ENCODE peak calls at places on chromosomes 5 and 9, in six cellular contexts. S is HCT116, Q is HepG2, L is GM12878, G is H1, T is K562. M is an unnamed sample. For H3K4me1, the result is how much of the 10 kb centered on the place peaks cover.

GRCh38 chr9:121498487-121499176 is 1.0 kb downstream of the GGTA1 start:
- DNase-seq in S (no peak), Q (no peak), L (no peak), G (no peak), T (no peak), M (no peak)

GRCh38 chr5:140243855-140244254 is 59.0 kb downstream of the PFDN1 start:
- DNase-seq in S (no peak), Q (no peak), L (no peak), G (no peak), T (no peak), M (no peak)

GRCh38 chr9:116456490-116457088 is 230.5 kb upstream of the TRIM32 start:
- DNase-seq in S (no peak), Q (no peak), L (no peak), G (no peak), T (no peak), M (no peak)

GRCh38 chr5:53105611-53106300 is 3.8 kb downstream of the MOCS2 start:
- DNase-seq in S (no peak), Q (no peak), L (no peak), G (no peak), T (no peak), M (no peak)

GRCh38 chr9:81687521-81688261 is 1.7 kb downstream of the TLE1 start:
- DNase-seq in S (no peak), Q (peak), L (no peak), G (no peak), T (no peak), M (peak)

GRCh38 chr9:126584611-126585010 is 29.1 kb upstream of the LMX1B start:
- DNase-seq in S (no peak), Q (no peak), L (no peak), G (no peak), T (no peak), M (no peak)

GRCh38 chr5:148957591-148958202 is 105.2 kb downstream of the SH3TC2 start:
- DNase-seq in S (no peak), Q (peak), L (no peak), G (no peak), T (peak), M (peak)

GRCh38 chr5:166672431-166672830 is 1619.0 kb upstream of the WWC1 start:
- DNase-seq in S (no peak), Q (no peak), L (no peak), G (no peak), T (no peak), M (peak)

GRCh38 chr5:135553688-135554462 is 18.1 kb upstream of the NEUROG1 start:
- DNase-seq in S (peak), Q (peak), L (no peak), G (no peak), T (peak), M (no peak)

GRCh38 chr9:114824130-114824529 is 18.3 kb upstream of the TNFSF15 start:
- DNase-seq in S (no peak), Q (no peak), L (no peak), G (no peak), T (no peak), M (no peak)

GRCh38 chr9:37197158-37198033 is 77.0 kb downstream of the ZCCHC7 start:
- DNase-seq in S (no peak), Q (no peak), L (peak), G (no peak), T (peak), M (peak)

GRCh38 chr5:15354011-15354410 is 146.0 kb upstream of the FBXL7 start:
- DNase-seq in S (no peak), Q (no peak), L (no peak), G (no peak), T (no peak), M (peak)

GRCh38 chr5:178519804-178520203 is 70.4 kb downstream of the COL23A1 start:
- DNase-seq in S (no peak), Q (no peak), L (no peak), G (no peak), T (no peak), M (no peak)
- H3K9ac ChIP-seq in S (no peak), Q (no peak), L (no peak), G (no peak), T (no peak), M (no peak)

GRCh38 chr5:39216621-39217020 is 2.7 kb downstream of the FYB1 start:
- DNase-seq in S (no peak), Q (no peak), L (no peak), G (no peak), T (no peak), M (no peak)

GRCh38 chr5:39213437-39214207 is 5.7 kb downstream of the FYB1 start:
- DNase-seq in S (no peak), Q (no peak), L (no peak), G (no peak), T (no peak), M (no peak)

GRCh38 chr5:39215857-39216256 is 3.5 kb downstream of the FYB1 start:
- DNase-seq in S (no peak), Q (no peak), L (no peak), G (no peak), T (no peak), M (no peak)

GRCh38 chr5:39217365-39218281 is 1.7 kb downstream of the FYB1 start:
- DNase-seq in S (peak), Q (peak), L (peak), G (no peak), T (peak), M (peak)

DNA sequence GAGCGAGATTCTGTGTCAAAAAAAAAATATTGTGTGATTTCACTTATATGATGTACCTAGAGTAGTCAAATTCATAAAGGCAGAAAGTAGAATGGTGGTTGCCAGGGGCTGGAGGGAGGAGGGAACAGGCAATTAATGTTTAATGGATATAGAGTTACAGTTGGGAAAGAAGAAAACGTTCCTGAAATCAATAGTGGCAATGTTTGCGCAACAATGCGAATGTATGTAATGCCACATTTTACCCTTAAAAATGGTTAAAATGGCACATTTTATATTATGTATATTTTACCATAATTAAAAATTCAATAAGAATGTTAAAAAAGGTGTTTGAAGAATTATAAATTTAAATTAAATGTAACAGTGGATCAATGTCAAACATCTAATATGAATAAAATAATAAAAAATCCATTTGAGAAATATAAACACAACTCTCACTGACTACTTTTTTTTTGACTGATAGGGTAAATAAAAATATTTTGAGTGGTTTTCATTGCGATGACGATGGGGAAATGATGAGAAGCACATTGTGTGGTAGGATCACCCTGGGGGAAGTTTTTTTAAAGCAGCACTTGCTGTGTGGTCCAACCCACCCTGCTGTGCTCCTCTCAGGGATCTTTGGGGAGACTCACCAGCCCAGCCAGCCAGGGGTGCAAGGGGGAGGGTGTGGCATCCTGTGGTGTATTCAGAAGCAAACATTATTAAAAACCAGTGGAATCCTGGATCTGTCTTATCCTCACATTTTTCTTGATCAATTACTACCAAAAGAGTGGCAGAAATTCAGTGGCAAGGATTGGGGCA is 4.3 kb downstream of the FYB1 start:
- DNase-seq in S (no peak), Q (no peak), L (no peak), G (no peak), T (no peak), M (no peak)
- H3K4me1 ChIP-seq in S (under half), Q (under half), L (under half), G (under half), T (under half), M (under half)

GRCh38 chr5:95949810-95950209 is 11.8 kb downstream of the ELL2 start:
- DNase-seq in S (no peak), Q (no peak), L (no peak), G (no peak), T (no peak), M (no peak)

GRCh38 chr5:95941756-95942155 is 19.9 kb downstream of the ELL2 start:
- DNase-seq in S (no peak), Q (no peak), L (no peak), G (no peak), T (no peak), M (no peak)

GRCh38 chr5:95942968-95943367 is 18.7 kb downstream of the ELL2 start:
- DNase-seq in S (no peak), Q (no peak), L (no peak), G (no peak), T (no peak), M (no peak)

GRCh38 chr5:95942414-95942813 is 19.2 kb downstream of the ELL2 start:
- DNase-seq in S (no peak), Q (no peak), L (no peak), G (no peak), T (no peak), M (no peak)

DNA sequence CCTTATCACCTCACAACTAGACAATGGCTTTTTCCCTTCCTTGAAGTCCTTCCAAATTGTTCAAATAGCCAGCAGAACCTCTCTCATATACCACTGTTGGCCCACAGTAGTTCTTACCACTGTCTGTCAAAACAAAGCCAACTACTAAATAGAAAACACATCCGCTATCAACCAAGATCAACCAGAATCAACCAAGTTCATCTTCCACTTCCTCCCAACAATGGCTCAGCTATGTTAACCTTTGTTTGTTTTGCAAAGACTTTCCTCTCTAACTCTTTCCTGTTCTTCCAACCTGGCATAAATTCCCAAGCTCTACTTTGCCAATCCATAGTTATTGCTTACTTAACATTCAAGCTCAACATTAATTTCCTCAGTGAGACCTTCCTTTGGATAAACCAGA is 15.2 kb downstream of the ELL2 start:
- DNase-seq in S (no peak), Q (peak), L (no peak), G (no peak), T (no peak), M (no peak)
- TF ChIP-seq ZNF274 in S (no peak), Q (no peak), L (no peak), G (no peak), T (no peak), M (no peak)

GRCh38 chr5:32275421-32275765 is 37.3 kb downstream of the MTMR12 start:
- DNase-seq in S (no peak), Q (peak), L (no peak), G (no peak), T (no peak), M (no peak)

GRCh38 chr5:32276173-32276853 is 36.4 kb downstream of the MTMR12 start:
- DNase-seq in S (no peak), Q (peak), L (no peak), G (peak), T (no peak), M (peak)

GRCh38 chr5:32272746-32273145 is 40.0 kb downstream of the MTMR12 start:
- DNase-seq in S (no peak), Q (peak), L (no peak), G (no peak), T (no peak), M (no peak)

GRCh38 chr5:32277782-32278181 is 35.0 kb downstream of the MTMR12 start:
- DNase-seq in S (no peak), Q (no peak), L (no peak), G (no peak), T (no peak), M (no peak)

GRCh38 chr5:32274548-32275420 is 38.0 kb downstream of the MTMR12 start:
- DNase-seq in S (no peak), Q (no peak), L (no peak), G (no peak), T (no peak), M (no peak)
- H3K9ac ChIP-seq in S (no peak), Q (peak), L (no peak), G (no peak), T (no peak), M (no peak)

GRCh38 chr9:109919736-109920408 is 139.9 kb downstream of the PALM2AKAP2 start:
- DNase-seq in S (no peak), Q (no peak), L (no peak), G (no peak), T (no peak), M (no peak)

GRCh38 chr9:109923371-109923770 is 143.4 kb downstream of the PALM2AKAP2 start:
- DNase-seq in S (no peak), Q (no peak), L (no peak), G (no peak), T (no peak), M (no peak)

GRCh38 chr9:109923826-109924225 is 143.8 kb downstream of the PALM2AKAP2 start:
- DNase-seq in S (no peak), Q (no peak), L (no peak), G (no peak), T (no peak), M (no peak)

GRCh38 chr9:109925810-109926209 is 145.8 kb downstream of the PALM2AKAP2 start:
- DNase-seq in S (no peak), Q (no peak), L (no peak), G (no peak), T (no peak), M (no peak)

DNA sequence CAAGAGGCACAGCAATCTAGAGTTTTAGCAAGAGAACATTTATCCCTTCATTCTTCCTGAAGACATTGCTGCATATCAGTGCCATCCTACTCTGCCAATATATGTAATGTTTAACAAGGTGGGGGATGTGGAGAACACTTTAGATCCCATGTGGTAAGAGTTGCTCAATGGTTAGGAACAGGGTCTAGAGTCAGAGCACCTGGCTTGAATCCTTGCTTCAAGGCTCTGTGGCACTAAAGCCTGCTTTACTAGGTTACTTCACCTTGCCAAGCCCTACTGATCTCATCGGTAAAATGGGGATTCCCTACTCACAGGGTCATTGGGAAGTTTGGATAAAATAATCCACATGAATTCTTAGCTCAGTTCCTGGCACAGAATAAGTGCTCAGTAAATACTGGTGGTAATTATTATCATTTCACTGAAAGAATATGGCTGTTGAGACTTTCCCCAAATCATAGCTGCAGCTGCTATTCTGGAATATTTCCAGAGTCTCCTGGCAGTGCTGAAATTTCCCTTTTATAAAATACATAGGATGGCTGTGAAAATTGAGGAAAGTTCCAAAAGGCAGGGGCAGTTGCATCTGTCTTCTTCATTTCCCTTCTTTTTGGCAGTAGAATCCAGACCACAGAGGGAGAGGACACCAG is 142.7 kb downstream of the PALM2AKAP2 start:
- DNase-seq in S (no peak), Q (no peak), L (no peak), G (no peak), T (no peak), M (no peak)
- H3K4me1 ChIP-seq in S (under half), Q (under half), L (under half), G (under half), T (under half), M (under half)

GRCh38 chr9:78001946-78002731 is 29.5 kb downstream of the GNAQ start:
- DNase-seq in S (no peak), Q (peak), L (no peak), G (no peak), T (no peak), M (no peak)
- TF ChIP-seq ZNF274 in S (no peak), Q (no peak), L (no peak), G (no peak), T (no peak), M (no peak)

DNA sequence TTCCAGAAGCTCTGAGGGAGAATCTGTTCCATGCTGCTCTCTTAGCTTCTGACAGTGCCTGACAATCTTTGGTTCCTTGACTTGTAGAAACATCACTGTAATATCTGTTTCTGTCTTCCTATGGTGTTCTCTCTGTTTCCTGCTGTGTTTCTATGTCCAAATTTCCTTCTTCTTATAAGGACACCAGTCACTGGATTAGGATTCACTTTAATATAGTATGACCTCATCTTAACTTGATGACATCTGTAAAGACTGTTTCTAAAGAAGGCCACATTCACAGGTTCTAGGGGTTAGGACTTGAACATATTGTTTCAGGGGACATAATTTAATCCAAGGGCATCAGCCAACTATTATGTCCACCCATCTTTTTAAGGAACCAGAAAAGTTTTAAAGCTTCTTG is 265.6 kb downstream of the ZSWIM6 start:
- DNase-seq in S (no peak), Q (no peak), L (no peak), G (no peak), T (no peak), M (no peak)
- H3K9ac ChIP-seq in S (no peak), Q (no peak), L (no peak), G (no peak), T (no peak), M (no peak)

DNA sequence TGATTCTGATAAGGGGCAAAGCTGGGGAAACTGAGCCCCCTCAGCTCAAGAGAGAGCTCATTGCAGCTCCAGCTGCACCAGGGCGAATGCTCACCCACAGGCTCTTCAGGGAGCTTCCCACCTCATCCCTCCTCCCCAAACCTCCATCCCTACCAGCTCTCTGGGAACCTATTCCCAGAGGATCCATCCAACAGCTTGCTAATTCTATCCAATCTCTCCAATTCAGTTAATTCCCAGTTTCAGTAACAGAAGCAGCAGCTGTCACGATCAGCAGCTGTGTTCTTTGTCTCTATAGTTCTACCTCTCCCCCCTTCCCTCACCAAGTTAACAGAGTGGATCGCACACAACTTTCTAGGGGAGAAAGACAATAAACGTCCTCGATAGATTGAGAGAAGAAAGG is 135.5 kb upstream of the EFNA5 start:
- DNase-seq in S (no peak), Q (no peak), L (no peak), G (no peak), T (no peak), M (no peak)
- H3K4me1 ChIP-seq in S (under half), Q (under half), L (under half), G (under half), T (under half), M (under half)

GRCh38 chr9:124868511-124869465 is 6.9 kb downstream of the ARPC5L start:
- DNase-seq in S (peak), Q (peak), L (no peak), G (no peak), T (peak), M (peak)
- TF ChIP-seq ZNF274 in S (no peak), Q (peak), L (no peak), G (no peak), T (no peak), M (no peak)

M was measured in NT2/D1.